ENCODE peak calls at places on chromosomes 16 and 17, in five cellular contexts. One of them, this sample, is unnamed.

GRCh38 chr17:882827-883585 is 96.6 kb downstream of the NXN start:
- DNase-seq in MM.1S: no peak
- DNase-seq in PC-3: no peak
- DNase-seq in foreskin fibroblast: peak
- DNase-seq in pancreas: peak
- DNase-seq in this sample: no peak

GRCh38 chr17:64147110-64148016 is 17.4 kb upstream of the ERN1 start:
- DNase-seq in MM.1S: peak
- DNase-seq in PC-3: peak
- DNase-seq in foreskin fibroblast: peak
- DNase-seq in pancreas: no peak
- DNase-seq in this sample: no peak

GRCh38 chr16:59733321-59733720 is 999.2 kb upstream of the GOT2 start:
- DNase-seq in MM.1S: no peak
- DNase-seq in PC-3: no peak
- DNase-seq in foreskin fibroblast: no peak
- DNase-seq in pancreas: no peak
- DNase-seq in this sample: no peak

GRCh38 chr16:71557954-71558582 is 18.8 kb downstream of the TAT start:
- DNase-seq in MM.1S: no peak
- DNase-seq in PC-3: no peak
- DNase-seq in foreskin fibroblast: no peak
- DNase-seq in pancreas: no peak
- DNase-seq in this sample: no peak

GRCh38 chr16:86338403-86339115 is 171.8 kb upstream of the FOXF1 start:
- DNase-seq in MM.1S: no peak
- DNase-seq in PC-3: no peak
- DNase-seq in foreskin fibroblast: no peak
- DNase-seq in pancreas: no peak
- DNase-seq in this sample: no peak

GRCh38 chr17:67202503-67202902 is 42.5 kb downstream of the HELZ start:
- DNase-seq in MM.1S: no peak
- DNase-seq in PC-3: no peak
- DNase-seq in foreskin fibroblast: no peak
- DNase-seq in pancreas: no peak
- DNase-seq in this sample: no peak

GRCh38 chr17:80848449-80849102 is 143.1 kb upstream of the CHMP6 start:
- DNase-seq in MM.1S: no peak
- DNase-seq in PC-3: no peak
- DNase-seq in foreskin fibroblast: no peak
- DNase-seq in pancreas: peak
- DNase-seq in this sample: no peak

GRCh38 chr16:48062681-48063080 is 93.1 kb downstream of the ABCC12 start:
- DNase-seq in MM.1S: no peak
- DNase-seq in PC-3: no peak
- DNase-seq in foreskin fibroblast: no peak
- DNase-seq in pancreas: no peak
- DNase-seq in this sample: no peak

GRCh38 chr16:14650629-14651028 is 17.9 kb downstream of the BFAR start:
- DNase-seq in MM.1S: no peak
- DNase-seq in PC-3: no peak
- DNase-seq in foreskin fibroblast: no peak
- DNase-seq in pancreas: no peak
- DNase-seq in this sample: no peak

GRCh38 chr17:79850571-79851460 is 11.6 kb upstream of the CBX4 start:
- DNase-seq in MM.1S: no peak
- DNase-seq in PC-3: peak
- DNase-seq in foreskin fibroblast: peak
- DNase-seq in pancreas: no peak
- DNase-seq in this sample: no peak

GRCh38 chr16:49934557-49935260 is 78.8 kb upstream of the ZNF423 start:
- DNase-seq in MM.1S: no peak
- DNase-seq in PC-3: no peak
- DNase-seq in foreskin fibroblast: no peak
- DNase-seq in pancreas: no peak
- DNase-seq in this sample: no peak

GRCh38 chr17:81509048-81509686 is 3.4 kb downstream of the ACTG1 start:
- DNase-seq in MM.1S: peak
- DNase-seq in PC-3: peak
- DNase-seq in foreskin fibroblast: peak
- DNase-seq in pancreas: no peak
- DNase-seq in this sample: no peak

GRCh38 chr16:80680839-80681238 is 123.6 kb downstream of the CDYL2 start:
- DNase-seq in MM.1S: no peak
- DNase-seq in PC-3: no peak
- DNase-seq in foreskin fibroblast: no peak
- DNase-seq in pancreas: no peak
- DNase-seq in this sample: no peak

GRCh38 chr16:70430667-70431536 is 8.0 kb downstream of the ST3GAL2 start:
- DNase-seq in MM.1S: peak
- DNase-seq in PC-3: peak
- DNase-seq in foreskin fibroblast: no peak
- DNase-seq in pancreas: no peak
- DNase-seq in this sample: no peak

GRCh38 chr16:83744521-83744981 is 63.2 kb upstream of the HSBP1 start:
- DNase-seq in MM.1S: no peak
- DNase-seq in PC-3: peak
- DNase-seq in foreskin fibroblast: peak
- DNase-seq in pancreas: no peak
- DNase-seq in this sample: no peak

GRCh38 chr17:32265192-32265895 is at the start of gene RHBDL3:
- DNase-seq in MM.1S: peak
- DNase-seq in PC-3: no peak
- DNase-seq in foreskin fibroblast: peak
- DNase-seq in pancreas: no peak
- DNase-seq in this sample: no peak

GRCh38 chr16:70777973-70778406 is 23.0 kb downstream of the VAC14 start:
- DNase-seq in MM.1S: no peak
- DNase-seq in PC-3: no peak
- DNase-seq in foreskin fibroblast: peak
- DNase-seq in pancreas: no peak
- DNase-seq in this sample: no peak

GRCh38 chr16:27404163-27404823 is 2.3 kb downstream of the IL21R start:
- DNase-seq in MM.1S: no peak
- DNase-seq in PC-3: no peak
- DNase-seq in foreskin fibroblast: no peak
- DNase-seq in pancreas: no peak
- DNase-seq in this sample: no peak

GRCh38 chr17:2977157-2977556 is 86.2 kb downstream of the OR1D5 start:
- DNase-seq in MM.1S: no peak
- DNase-seq in PC-3: no peak
- DNase-seq in foreskin fibroblast: peak
- DNase-seq in pancreas: no peak
- DNase-seq in this sample: no peak

GRCh38 chr16:2924901-2925820 is 13.4 kb downstream of the FLYWCH1 start:
- DNase-seq in MM.1S: no peak
- DNase-seq in PC-3: peak
- DNase-seq in foreskin fibroblast: peak
- DNase-seq in pancreas: no peak
- DNase-seq in this sample: no peak

GRCh38 chr17:78174870-78175642 is 6.7 kb downstream of the SYNGR2 start:
- DNase-seq in MM.1S: no peak
- DNase-seq in PC-3: no peak
- DNase-seq in foreskin fibroblast: no peak
- DNase-seq in pancreas: peak
- DNase-seq in this sample: no peak

GRCh38 chr17:16456770-16457316 is 35.1 kb downstream of the LRRC75A start:
- DNase-seq in MM.1S: no peak
- DNase-seq in PC-3: no peak
- DNase-seq in foreskin fibroblast: no peak
- DNase-seq in pancreas: no peak
- DNase-seq in this sample: no peak

GRCh38 chr16:47492428-47493357 is 31.6 kb downstream of the PHKB start:
- DNase-seq in MM.1S: no peak
- DNase-seq in PC-3: no peak
- DNase-seq in foreskin fibroblast: peak
- DNase-seq in pancreas: peak
- DNase-seq in this sample: no peak

GRCh38 chr16:19783847-19784736 is 66.0 kb downstream of the IQCK start:
- DNase-seq in MM.1S: no peak
- DNase-seq in PC-3: no peak
- DNase-seq in foreskin fibroblast: no peak
- DNase-seq in pancreas: no peak
- DNase-seq in this sample: no peak

GRCh38 chr17:17506181-17506741 is 10.1 kb upstream of the RASD1 start:
- DNase-seq in MM.1S: no peak
- DNase-seq in PC-3: no peak
- DNase-seq in foreskin fibroblast: no peak
- DNase-seq in pancreas: no peak
- DNase-seq in this sample: no peak

GRCh38 chr17:55093358-55093757 is 124.8 kb downstream of the STXBP4 start:
- DNase-seq in MM.1S: no peak
- DNase-seq in PC-3: no peak
- DNase-seq in foreskin fibroblast: no peak
- DNase-seq in pancreas: no peak
- DNase-seq in this sample: no peak

GRCh38 chr16:50284131-50284911 is 18.0 kb downstream of the ADCY7 start:
- DNase-seq in MM.1S: no peak
- DNase-seq in PC-3: no peak
- DNase-seq in foreskin fibroblast: no peak
- DNase-seq in pancreas: no peak
- DNase-seq in this sample: no peak

GRCh38 chr16:86924537-86924936 is 346.2 kb downstream of the FOXL1 start:
- DNase-seq in MM.1S: no peak
- DNase-seq in PC-3: peak
- DNase-seq in foreskin fibroblast: peak
- DNase-seq in pancreas: no peak
- DNase-seq in this sample: peak

GRCh38 chr16:19095699-19096098 is 18.1 kb upstream of the ITPRIPL2 start:
- DNase-seq in MM.1S: no peak
- DNase-seq in PC-3: peak
- DNase-seq in foreskin fibroblast: no peak
- DNase-seq in pancreas: no peak
- DNase-seq in this sample: no peak

GRCh38 chr16:79076039-79076767 is 524.3 kb downstream of the MAF start:
- DNase-seq in MM.1S: no peak
- DNase-seq in PC-3: no peak
- DNase-seq in foreskin fibroblast: no peak
- DNase-seq in pancreas: no peak
- DNase-seq in this sample: no peak

GRCh38 chr16:57910726-57911125 is 60.2 kb downstream of the CNGB1 start:
- DNase-seq in MM.1S: no peak
- DNase-seq in PC-3: no peak
- DNase-seq in foreskin fibroblast: no peak
- DNase-seq in pancreas: no peak
- DNase-seq in this sample: no peak

GRCh38 chr17:7650509-7651096 is at the start of gene ATP1B2:
- DNase-seq in MM.1S: peak
- DNase-seq in PC-3: peak
- DNase-seq in foreskin fibroblast: peak
- DNase-seq in pancreas: peak
- DNase-seq in this sample: no peak

GRCh38 chr16:14344292-14344691 is 273.2 kb downstream of the MRTFB start:
- DNase-seq in MM.1S: no peak
- DNase-seq in PC-3: no peak
- DNase-seq in foreskin fibroblast: no peak
- DNase-seq in pancreas: no peak
- DNase-seq in this sample: no peak

GRCh38 chr16:57994778-57995177 is 5.7 kb downstream of the ZNF319 start:
- DNase-seq in MM.1S: peak
- DNase-seq in PC-3: peak
- DNase-seq in foreskin fibroblast: peak
- DNase-seq in pancreas: peak
- DNase-seq in this sample: no peak

GRCh38 chr16:49645263-49645662 is 210.6 kb downstream of the ZNF423 start:
- DNase-seq in MM.1S: no peak
- DNase-seq in PC-3: no peak
- DNase-seq in foreskin fibroblast: no peak
- DNase-seq in pancreas: no peak
- DNase-seq in this sample: no peak

GRCh38 chr17:66842959-66843358 is 8.0 kb downstream of the CACNG5 start:
- DNase-seq in MM.1S: no peak
- DNase-seq in PC-3: no peak
- DNase-seq in foreskin fibroblast: no peak
- DNase-seq in pancreas: no peak
- DNase-seq in this sample: no peak

GRCh38 chr17:8160741-8161221 is 2.0 kb downstream of the VAMP2 start:
- DNase-seq in MM.1S: no peak
- DNase-seq in PC-3: no peak
- DNase-seq in foreskin fibroblast: no peak
- DNase-seq in pancreas: no peak
- DNase-seq in this sample: no peak

GRCh38 chr17:46060461-46060860 is 61.4 kb downstream of the STH start:
- DNase-seq in MM.1S: no peak
- DNase-seq in PC-3: no peak
- DNase-seq in foreskin fibroblast: no peak
- DNase-seq in pancreas: no peak
- DNase-seq in this sample: no peak
- H3K4me3 ChIP-seq in MM.1S: no peak
- H3K4me3 ChIP-seq in PC-3: no peak
- H3K4me3 ChIP-seq in foreskin fibroblast: no peak
- H3K4me3 ChIP-seq in pancreas: no peak
- H3K4me3 ChIP-seq in this sample: no peak

GRCh38 chr17:77109159-77110005 is 31.4 kb upstream of the SEC14L1 start:
- DNase-seq in MM.1S: peak
- DNase-seq in PC-3: no peak
- DNase-seq in foreskin fibroblast: no peak
- DNase-seq in pancreas: no peak
- DNase-seq in this sample: no peak
- TF ChIP-seq CTCF in MM.1S: peak
- TF ChIP-seq CTCF in PC-3: no peak
- TF ChIP-seq CTCF in foreskin fibroblast: no peak
- TF ChIP-seq CTCF in pancreas: no peak
- TF ChIP-seq CTCF in this sample: no peak

GRCh38 chr17:15398291-15398690 is 56.9 kb upstream of the TEKT3 start:
- DNase-seq in MM.1S: no peak
- DNase-seq in PC-3: peak
- DNase-seq in foreskin fibroblast: peak
- DNase-seq in pancreas: no peak
- DNase-seq in this sample: peak
- H3K4me3 ChIP-seq in MM.1S: no peak
- H3K4me3 ChIP-seq in PC-3: peak
- H3K4me3 ChIP-seq in foreskin fibroblast: no peak
- H3K4me3 ChIP-seq in pancreas: no peak
- H3K4me3 ChIP-seq in this sample: no peak

GRCh38 chr17:19004601-19005441 is at the start of gene FAM83G:
- DNase-seq in MM.1S: peak
- DNase-seq in PC-3: no peak
- DNase-seq in foreskin fibroblast: peak
- DNase-seq in pancreas: peak
- DNase-seq in this sample: peak
- TF ChIP-seq CTCF in MM.1S: no peak
- TF ChIP-seq CTCF in PC-3: no peak
- TF ChIP-seq CTCF in foreskin fibroblast: no peak
- TF ChIP-seq CTCF in pancreas: no peak
- TF ChIP-seq CTCF in this sample: no peak

GRCh38 chr16:30875881-30876791 is 17.7 kb downstream of the BCL7C start:
- DNase-seq in MM.1S: peak
- DNase-seq in PC-3: no peak
- DNase-seq in foreskin fibroblast: peak
- DNase-seq in pancreas: no peak
- DNase-seq in this sample: no peak
- H3K4me3 ChIP-seq in MM.1S: peak
- H3K4me3 ChIP-seq in PC-3: peak
- H3K4me3 ChIP-seq in foreskin fibroblast: peak
- H3K4me3 ChIP-seq in pancreas: peak
- H3K4me3 ChIP-seq in this sample: peak